ENCODE peak calls at places on chromosome 5, in four cellular contexts. J is stimulated activated naive B cell treated with anti-CD40 and anti-IgM and Interleukin-4, amounts not matched to agents 10 μg/mL and 1 μg/mL and 100 μg/mL, for 72 hours; E is iris pigment epithelial cell; F is fibroblast of the aortic adventitia. G is an unnamed sample.
A peak's percentile ranks its signal among the peaks of the same experiment; 100 is the strongest.

GRCh38 chr5:56900395-56900794 is 9.0 kb upstream of the SETD9 start:
- DNase-seq in J (no peak), E (peak; percentile 51), F (peak; percentile 38), G (peak; percentile 59)

GRCh38 chr5:133427121-133427777 is 185.1 kb downstream of the FSTL4 start:
- DNase-seq in J (no peak), E (no peak), F (no peak), G (no peak)

GRCh38 chr5:147686421-147686820 is 96.1 kb downstream of the JAKMIP2 start:
- DNase-seq in J (no peak), E (no peak), F (no peak), G (no peak)

GRCh38 chr5:997001-997474 is 11.6 kb upstream of the NKD2 start:
- DNase-seq in J (no peak), E (peak; percentile 31), F (peak; percentile 50), G (peak; percentile 79)

GRCh38 chr5:116930628-116931027 is 356.0 kb upstream of the SEMA6A start:
- DNase-seq in J (no peak), E (no peak), F (no peak), G (no peak)

GRCh38 chr5:13740471-13740870 is 204.0 kb downstream of the DNAH5 start:
- DNase-seq in J (no peak), E (no peak), F (no peak), G (no peak)

GRCh38 chr5:56003179-56003578 is 8.4 kb upstream of the IL6ST start:
- DNase-seq in J (no peak), E (peak; percentile 75), F (peak; percentile 75), G (peak; percentile 65)

GRCh38 chr5:42719034-42719433 is 37.6 kb upstream of the CCDC152 start:
- DNase-seq in J (no peak), E (peak; percentile 1), F (no peak), G (no peak)

GRCh38 chr5:96876292-96876850 is at the start of gene ERAP2:
- DNase-seq in J (no peak), E (peak; percentile 67), F (peak; percentile 69), G (peak; percentile 71)

GRCh38 chr5:141910271-141910673 is 13.4 kb upstream of the DELE1 start:
- DNase-seq in J (no peak), E (no peak), F (peak; percentile 49), G (no peak)

GRCh38 chr5:132199116-132199680 is 28.5 kb downstream of the P4HA2 start:
- DNase-seq in J (no peak), E (no peak), F (no peak), G (no peak)

GRCh38 chr5:65796269-65796668 is 74.3 kb downstream of the NLN start:
- DNase-seq in J (no peak), E (peak; percentile 35), F (no peak), G (no peak)

GRCh38 chr5:32251864-32252458 is 60.8 kb downstream of the MTMR12 start:
- DNase-seq in J (no peak), E (peak; percentile 31), F (no peak), G (no peak)

GRCh38 chr5:135031813-135032612 is 2.0 kb downstream of the PITX1 start:
- DNase-seq in J (no peak), E (peak; percentile 63), F (peak; percentile 25), G (peak; percentile 43)

GRCh38 chr5:55104036-55104767 is 1.8 kb downstream of the GZMA start:
- DNase-seq in J (no peak), E (no peak), F (peak; percentile 10), G (no peak)

GRCh38 chr5:136799806-136800372 is 434.5 kb upstream of the TRPC7 start:
- DNase-seq in J (no peak), E (no peak), F (peak; percentile 17), G (no peak)

GRCh38 chr5:172568308-172568923 is 72.6 kb upstream of the NEURL1B start:
- DNase-seq in J (no peak), E (no peak), F (no peak), G (no peak)

GRCh38 chr5:43000198-43000840 is 39.8 kb downstream of the ANXA2R start:
- DNase-seq in J (no peak), E (peak; percentile 57), F (peak; percentile 33), G (peak; percentile 69)

GRCh38 chr5:176779537-176779936 is 30.8 kb upstream of the UNC5A start:
- DNase-seq in J (no peak), E (no peak), F (no peak), G (no peak)

GRCh38 chr5:111502976-111503375 is 9.4 kb downstream of the STARD4 start:
- DNase-seq in J (no peak), E (peak; percentile 67), F (no peak), G (no peak)

G was measured in mesenchymal stem cell.